ENCODE peak calls at places on chromosomes 6 and 20, in five cellular contexts. J, W, M, U and L are unnamed samples.

GRCh38 chr6:317452-318144 is 25.3 kb downstream of the DUSP22 start:
- DNase-seq in J (no peak), W (no peak), M (no peak), U (no peak), L (no peak)

GRCh38 chr6:5205035-5205469 is 55.7 kb downstream of the LYRM4 start:
- DNase-seq in J (no peak), W (no peak), M (no peak), U (no peak), L (no peak)

GRCh38 chr20:63628246-63628975 is 1.5 kb upstream of the GMEB2 start:
- DNase-seq in J (peak; percentile 51), W (peak; percentile 85), M (peak; percentile 59), U (no peak), L (no peak)

GRCh38 chr20:61218886-61219480 is 33.1 kb upstream of the CDH4 start:
- DNase-seq in J (no peak), W (no peak), M (no peak), U (no peak), L (no peak)

GRCh38 chr6:5781966-5782556 is 224.7 kb downstream of the NRN1 start:
- DNase-seq in J (no peak), W (peak; percentile 42), M (no peak), U (no peak), L (no peak)

GRCh38 chr20:21901470-21902275 is 196.2 kb downstream of the PAX1 start:
- DNase-seq in J (no peak), W (no peak), M (no peak), U (no peak), L (no peak)

GRCh38 chr6:134235937-134236751 is 81.8 kb downstream of the SGK1 start:
- DNase-seq in J (no peak), W (no peak), M (no peak), U (peak; percentile 44), L (no peak)

GRCh38 chr6:147974376-147974775 is 368.3 kb upstream of the SASH1 start:
- DNase-seq in J (no peak), W (no peak), M (no peak), U (no peak), L (no peak)

GRCh38 chr6:15770347-15771143 is 107.7 kb upstream of the DTNBP1 start:
- DNase-seq in J (no peak), W (no peak), M (no peak), U (no peak), L (no peak)

GRCh38 chr6:34061348-34061747 is 84.5 kb downstream of the GRM4 start:
- DNase-seq in J (no peak), W (no peak), M (no peak), U (no peak), L (no peak)

GRCh38 chr6:84013931-84014330 is 19.6 kb upstream of the MRAP2 start:
- DNase-seq in J (no peak), W (no peak), M (no peak), U (no peak), L (no peak)

GRCh38 chr6:20379231-20379630 is 22.4 kb upstream of the E2F3 start:
- DNase-seq in J (no peak), W (no peak), M (no peak), U (no peak), L (no peak)

GRCh38 chr6:41531591-41532582 is 14.3 kb upstream of the FOXP4 start:
- DNase-seq in J (peak; percentile 68), W (no peak), M (peak; percentile 67), U (no peak), L (no peak)

GRCh38 chr6:17206566-17207072 is 74.5 kb upstream of the RBM24 start:
- DNase-seq in J (no peak), W (no peak), M (no peak), U (no peak), L (no peak)